ENCODE peak calls at places on chromosomes 4 and X, in six cellular contexts. W is GM12892, D is HepG2, M is H1, L is K562, J is GM12878. P is an unnamed sample.

GRCh38 chr4:52173470-52174055 is 122.5 kb downstream of the SPATA18 start:
- DNase-seq in W (no peak), D (no peak), M (no peak), L (no peak), J (no peak), P (no peak)

GRCh38 chr4:8372506-8373070 is 67.9 kb downstream of the ACOX3 start:
- DNase-seq in W (no peak), D (no peak), M (no peak), L (no peak), J (no peak), P (no peak)

GRCh38 chrX:123731987-123732678 is 719 bp downstream of the THOC2 start:
- DNase-seq in W (no peak), D (no peak), M (no peak), L (peak), J (no peak), P (no peak)

GRCh38 chr4:145218251-145218650 is 37.9 kb upstream of the OTUD4 start:
- DNase-seq in W (no peak), D (no peak), M (no peak), L (no peak), J (peak), P (peak)

GRCh38 chrX:105658136-105658535 is 164.2 kb upstream of the NRK start:
- DNase-seq in W (no peak), D (no peak), M (no peak), L (no peak), J (no peak), P (no peak)

GRCh38 chr4:41178372-41179085 is 35.8 kb downstream of the APBB2 start:
- DNase-seq in W (no peak), D (no peak), M (no peak), L (no peak), J (no peak), P (no peak)

GRCh38 chr4:158347596-158347995 is 137.3 kb downstream of the TMEM144 start:
- DNase-seq in W (no peak), D (no peak), M (no peak), L (no peak), J (no peak), P (no peak)

GRCh38 chrX:143429831-143430230 is 87.4 kb downstream of the SPANXN3 start:
- DNase-seq in W (no peak), D (no peak), M (no peak), L (no peak), J (no peak), P (no peak)

GRCh38 chr4:78612398-78613005 is 60.9 kb downstream of the ANXA3 start:
- DNase-seq in W (no peak), D (peak), M (no peak), L (peak), J (no peak), P (no peak)

GRCh38 chr4:177315767-177316490 is 6.3 kb downstream of the NEIL3 start:
- DNase-seq in W (no peak), D (no peak), M (no peak), L (no peak), J (no peak), P (no peak)

GRCh38 chr4:146522862-146523205 is 1.1 kb upstream of the SLC10A7 start:
- DNase-seq in W (no peak), D (peak), M (no peak), L (no peak), J (no peak), P (peak)

GRCh38 chrX:30302957-30303356 is 6.2 kb downstream of the NR0B1 start:
- DNase-seq in W (no peak), D (no peak), M (no peak), L (no peak), J (no peak), P (no peak)

GRCh38 chr4:1749826-1750225 is 28.5 kb downstream of the TACC3 start:
- DNase-seq in W (no peak), D (no peak), M (no peak), L (no peak), J (no peak), P (no peak)

GRCh38 chrX:7270018-7270417 is 122.1 kb upstream of the PUDP start:
- DNase-seq in W (no peak), D (no peak), M (no peak), L (no peak), J (no peak), P (no peak)

GRCh38 chr4:101285985-101286384 is 61.3 kb downstream of the PPP3CA start:
- DNase-seq in W (no peak), D (no peak), M (no peak), L (no peak), J (no peak), P (no peak)

GRCh38 chrX:122115604-122116003 is 1068.2 kb downstream of the GLUD2 start:
- DNase-seq in W (no peak), D (peak), M (no peak), L (no peak), J (no peak), P (no peak)

GRCh38 chrX:154313147-154313546 is 17.6 kb downstream of the TKTL1 start:
- DNase-seq in W (no peak), D (no peak), M (no peak), L (no peak), J (no peak), P (no peak)

GRCh38 chr4:8912089-8912455 is 40.4 kb upstream of the HMX1 start:
- DNase-seq in W (no peak), D (no peak), M (no peak), L (no peak), J (no peak), P (no peak)

GRCh38 chr4:41009411-41009810 is 204.9 kb downstream of the APBB2 start:
- DNase-seq in W (no peak), D (no peak), M (no peak), L (no peak), J (no peak), P (no peak)

GRCh38 chr4:18020145-18020670 is 1.3 kb downstream of the LCORL start:
- DNase-seq in W (no peak), D (no peak), M (no peak), L (peak), J (no peak), P (no peak)

GRCh38 chrX:33840176-33840575 is 291.9 kb downstream of the FAM47A start:
- DNase-seq in W (no peak), D (no peak), M (no peak), L (no peak), J (no peak), P (no peak)

GRCh38 chr4:80185787-80186548 is 11.3 kb upstream of the PRDM8 start:
- DNase-seq in W (no peak), D (no peak), M (no peak), L (no peak), J (no peak), P (no peak)

GRCh38 chrX:115560978-115561604 is at the start of gene PLS3:
- DNase-seq in W (no peak), D (peak), M (peak), L (no peak), J (no peak), P (no peak)

GRCh38 chr4:84897516-84897915 is 69.0 kb downstream of the WDFY3 start:
- DNase-seq in W (no peak), D (no peak), M (no peak), L (no peak), J (no peak), P (no peak)

GRCh38 chr4:84892950-84893349 is 73.5 kb downstream of the WDFY3 start:
- DNase-seq in W (no peak), D (no peak), M (no peak), L (no peak), J (no peak), P (no peak)

GRCh38 chr4:84899616-84900015 is 66.9 kb downstream of the WDFY3 start:
- DNase-seq in W (no peak), D (no peak), M (no peak), L (no peak), J (no peak), P (no peak)

GRCh38 chr4:84895283-84895682 is 71.2 kb downstream of the WDFY3 start:
- DNase-seq in W (no peak), D (no peak), M (no peak), L (no peak), J (no peak), P (no peak)

GRCh38 chr4:84894621-84895020 is 71.9 kb downstream of the WDFY3 start:
- DNase-seq in W (no peak), D (no peak), M (no peak), L (no peak), J (no peak), P (no peak)
- TF ChIP-seq POLR2AphosphoS5 in W (no peak), D (no peak), M (no peak), L (no peak), J (no peak), P (no peak)

GRCh38 chr4:25358515-25359275 is 18.4 kb upstream of the ANAPC4 start:
- DNase-seq in W (no peak), D (no peak), M (no peak), L (no peak), J (no peak), P (no peak)
- TF ChIP-seq TAF1 in W (no peak), D (no peak), M (no peak), L (no peak), J (no peak), P (no peak)

GRCh38 chr4:53481586-53481985 is 104.1 kb downstream of the FIP1L1 start:
- DNase-seq in W (no peak), D (no peak), M (no peak), L (no peak), J (no peak), P (no peak)
- TF ChIP-seq POLR2A in W (no peak), D (no peak), M (no peak), L (no peak), J (no peak), P (no peak)

GRCh38 chrX:63350979-63351616 is at the start of gene SPIN4:
- DNase-seq in W (peak), D (peak), M (peak), L (peak), J (peak), P (peak)
- TF ChIP-seq POLR2AphosphoS5 in W (no peak), D (peak), M (peak), L (peak), J (peak), P (peak)

GRCh38 chr4:186727149-186727976 is 3.7 kb upstream of the FAT1 start:
- DNase-seq in W (no peak), D (no peak), M (no peak), L (no peak), J (no peak), P (no peak)

GRCh38 chr4:186729856-186730255 is 6.2 kb upstream of the FAT1 start:
- DNase-seq in W (no peak), D (no peak), M (no peak), L (no peak), J (no peak), P (no peak)

GRCh38 chr4:186727977-186728519 is 4.4 kb upstream of the FAT1 start:
- DNase-seq in W (no peak), D (peak), M (no peak), L (no peak), J (no peak), P (no peak)

GRCh38 chr4:186726440-186727148 is 2.9 kb upstream of the FAT1 start:
- DNase-seq in W (no peak), D (peak), M (no peak), L (peak), J (no peak), P (no peak)

GRCh38 chr4:186728631-186729271 is 5.1 kb upstream of the FAT1 start:
- DNase-seq in W (no peak), D (peak), M (no peak), L (no peak), J (no peak), P (no peak)
- TF ChIP-seq TAF1 in W (no peak), D (no peak), M (no peak), L (no peak), J (no peak), P (no peak)

DNA sequence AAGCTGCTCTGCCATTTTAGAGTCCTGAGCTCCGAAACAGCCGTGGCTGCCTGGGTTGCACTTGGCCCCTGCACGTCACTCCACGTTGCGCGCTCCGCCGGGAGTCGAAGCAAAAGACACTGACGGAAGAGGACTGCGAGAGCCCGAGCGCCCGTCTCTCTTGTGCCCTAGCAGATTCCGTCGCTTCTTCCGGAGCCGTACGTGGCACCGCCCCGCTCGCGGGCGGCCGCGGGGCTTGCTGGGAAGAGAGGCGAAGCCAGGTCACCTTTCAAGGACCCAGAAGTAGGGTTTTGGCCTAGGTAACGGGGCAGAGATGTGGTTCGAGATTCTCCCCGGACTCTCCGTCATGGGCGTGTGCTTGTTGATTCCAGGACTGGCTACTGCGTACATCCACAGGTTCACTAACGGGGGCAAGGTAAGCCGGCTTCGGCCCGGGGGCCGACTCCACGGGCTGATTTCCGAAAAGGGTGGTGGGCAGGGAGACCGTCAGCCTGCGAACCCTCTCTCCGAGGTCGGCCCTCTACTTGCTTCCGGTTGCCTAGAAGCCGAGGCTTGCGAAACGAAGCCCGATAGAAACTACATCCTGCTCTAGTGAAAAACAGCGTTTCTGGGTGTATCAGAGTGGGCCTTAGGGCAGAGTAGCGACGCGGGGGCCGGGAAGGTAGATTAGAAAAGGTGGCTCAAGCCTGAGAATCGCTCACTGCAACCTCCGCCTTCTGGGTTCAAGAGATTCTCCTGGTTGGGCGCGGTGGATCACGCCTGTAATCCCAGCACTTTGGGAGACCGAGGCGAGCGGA is at the start of the genes NDUFA1 and RNF113A:
- DNase-seq in W (peak), D (peak), M (peak), L (peak), J (peak), P (peak)
- TF ChIP-seq POLR2A in W (peak), D (peak), M (peak), L (peak), J (peak), P (peak)

DNA sequence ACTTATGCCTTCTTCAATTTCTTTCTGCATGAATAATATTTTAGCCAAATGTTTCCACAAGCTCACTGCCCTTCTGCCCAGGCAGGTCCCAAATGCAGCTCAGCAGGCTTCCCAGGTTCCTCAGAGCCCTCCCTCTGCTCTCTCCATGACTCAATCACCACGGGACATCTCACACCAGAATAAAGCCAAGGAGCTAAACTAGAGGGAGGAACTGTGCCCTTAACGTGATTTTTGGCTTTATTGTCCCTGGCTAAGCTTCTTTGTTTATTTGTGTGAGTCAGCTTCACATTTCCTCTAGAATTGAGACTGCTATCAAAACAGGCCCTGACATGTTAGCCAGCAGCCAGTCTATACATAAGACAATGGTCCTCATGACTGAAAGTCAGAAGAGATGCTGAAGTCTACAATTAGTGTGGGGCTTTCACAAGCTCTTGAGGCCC is 186.4 kb upstream of the GALNT7 start:
- DNase-seq in W (no peak), D (no peak), M (no peak), L (no peak), J (peak), P (no peak)
- TF ChIP-seq POLR2AphosphoS5 in W (no peak), D (no peak), M (no peak), L (no peak), J (no peak), P (no peak)